ENCODE peak calls at places on chromosomes 16 and 17, in seven cellular contexts. One of them, this sample, is unnamed.

GRCh38 chr17:74430706-74431567 is 951 bp upstream of the GPRC5C start:
- DNase-seq in astrocyte of the spinal cord: peak
- DNase-seq in NCI-H1092: peak
- DNase-seq in PC-9: peak
- DNase-seq in stimulated activated CD4-positive, alpha-beta T cell treated with anti-CD3 and anti-CD28 coated beads, Interleukin-4, amount 100 ng/mL, for 4 hours: no peak
- DNase-seq in ureter: peak
- DNase-seq in HAP-1: peak
- DNase-seq in this sample: no peak

GRCh38 chr16:57882797-57883196 is 80.5 kb upstream of the KIFC3 start:
- DNase-seq in HAP-1: no peak
- DNase-seq in NCI-H1092: no peak
- DNase-seq in PC-9: no peak
- DNase-seq in stimulated activated CD4-positive, alpha-beta T cell treated with anti-CD3 and anti-CD28 coated beads, Interleukin-4, amount 100 ng/mL, for 4 hours: no peak
- DNase-seq in astrocyte of the spinal cord: peak
- DNase-seq in ureter: no peak
- DNase-seq in this sample: no peak

GRCh38 chr16:17930280-17930679 is 406.3 kb downstream of the NPIPA8 start:
- DNase-seq in NCI-H1092: no peak
- DNase-seq in ureter: no peak
- DNase-seq in PC-9: no peak
- DNase-seq in astrocyte of the spinal cord: no peak
- DNase-seq in HAP-1: no peak
- DNase-seq in stimulated activated CD4-positive, alpha-beta T cell treated with anti-CD3 and anti-CD28 coated beads, Interleukin-4, amount 100 ng/mL, for 4 hours: no peak
- DNase-seq in this sample: no peak

GRCh38 chr16:58022601-58023371 is 2.8 kb upstream of the MMP15 start:
- DNase-seq in stimulated activated CD4-positive, alpha-beta T cell treated with anti-CD3 and anti-CD28 coated beads, Interleukin-4, amount 100 ng/mL, for 4 hours: no peak
- DNase-seq in HAP-1: no peak
- DNase-seq in astrocyte of the spinal cord: peak
- DNase-seq in PC-9: no peak
- DNase-seq in NCI-H1092: peak
- DNase-seq in ureter: peak
- DNase-seq in this sample: no peak

GRCh38 chr17:48043171-48043570 is 5.0 kb upstream of the NFE2L1 start:
- DNase-seq in NCI-H1092: no peak
- DNase-seq in PC-9: no peak
- DNase-seq in stimulated activated CD4-positive, alpha-beta T cell treated with anti-CD3 and anti-CD28 coated beads, Interleukin-4, amount 100 ng/mL, for 4 hours: no peak
- DNase-seq in HAP-1: no peak
- DNase-seq in astrocyte of the spinal cord: no peak
- DNase-seq in ureter: no peak
- DNase-seq in this sample: no peak

GRCh38 chr17:51537996-51538550 is 277.7 kb downstream of the UTP18 start:
- DNase-seq in astrocyte of the spinal cord: no peak
- DNase-seq in stimulated activated CD4-positive, alpha-beta T cell treated with anti-CD3 and anti-CD28 coated beads, Interleukin-4, amount 100 ng/mL, for 4 hours: no peak
- DNase-seq in NCI-H1092: no peak
- DNase-seq in ureter: no peak
- DNase-seq in PC-9: no peak
- DNase-seq in HAP-1: no peak
- DNase-seq in this sample: no peak

GRCh38 chr16:13242201-13242600 is 340.8 kb downstream of the SHISA9 start:
- DNase-seq in HAP-1: no peak
- DNase-seq in astrocyte of the spinal cord: no peak
- DNase-seq in ureter: no peak
- DNase-seq in NCI-H1092: no peak
- DNase-seq in PC-9: no peak
- DNase-seq in stimulated activated CD4-positive, alpha-beta T cell treated with anti-CD3 and anti-CD28 coated beads, Interleukin-4, amount 100 ng/mL, for 4 hours: no peak
- DNase-seq in this sample: no peak

GRCh38 chr17:48335858-48336500 is 94.0 kb downstream of the SKAP1 start:
- DNase-seq in NCI-H1092: peak
- DNase-seq in PC-9: no peak
- DNase-seq in HAP-1: peak
- DNase-seq in stimulated activated CD4-positive, alpha-beta T cell treated with anti-CD3 and anti-CD28 coated beads, Interleukin-4, amount 100 ng/mL, for 4 hours: no peak
- DNase-seq in ureter: no peak
- DNase-seq in astrocyte of the spinal cord: peak
- DNase-seq in this sample: no peak

GRCh38 chr17:80289631-80290030 is 29.0 kb downstream of the RNF213 start:
- DNase-seq in stimulated activated CD4-positive, alpha-beta T cell treated with anti-CD3 and anti-CD28 coated beads, Interleukin-4, amount 100 ng/mL, for 4 hours: no peak
- DNase-seq in ureter: no peak
- DNase-seq in astrocyte of the spinal cord: no peak
- DNase-seq in PC-9: no peak
- DNase-seq in NCI-H1092: no peak
- DNase-seq in HAP-1: no peak
- DNase-seq in this sample: no peak

GRCh38 chr16:85173077-85173980 is 61.1 kb upstream of the CIBAR2 start:
- DNase-seq in HAP-1: no peak
- DNase-seq in stimulated activated CD4-positive, alpha-beta T cell treated with anti-CD3 and anti-CD28 coated beads, Interleukin-4, amount 100 ng/mL, for 4 hours: no peak
- DNase-seq in PC-9: no peak
- DNase-seq in astrocyte of the spinal cord: peak
- DNase-seq in ureter: no peak
- DNase-seq in NCI-H1092: no peak
- DNase-seq in this sample: no peak

GRCh38 chr17:8726951-8727555 is 17.6 kb downstream of the CCDC42 start:
- DNase-seq in stimulated activated CD4-positive, alpha-beta T cell treated with anti-CD3 and anti-CD28 coated beads, Interleukin-4, amount 100 ng/mL, for 4 hours: no peak
- DNase-seq in NCI-H1092: no peak
- DNase-seq in HAP-1: no peak
- DNase-seq in astrocyte of the spinal cord: no peak
- DNase-seq in PC-9: no peak
- DNase-seq in ureter: no peak
- DNase-seq in this sample: no peak

GRCh38 chr17:7633093-7633492 is 3.2 kb downstream of the SHBG start:
- DNase-seq in NCI-H1092: no peak
- DNase-seq in ureter: no peak
- DNase-seq in PC-9: no peak
- DNase-seq in astrocyte of the spinal cord: no peak
- DNase-seq in stimulated activated CD4-positive, alpha-beta T cell treated with anti-CD3 and anti-CD28 coated beads, Interleukin-4, amount 100 ng/mL, for 4 hours: no peak
- DNase-seq in HAP-1: no peak
- DNase-seq in this sample: no peak

GRCh38 chr16:81921415-81921814 is 89.9 kb downstream of the SDR42E1 start:
- DNase-seq in stimulated activated CD4-positive, alpha-beta T cell treated with anti-CD3 and anti-CD28 coated beads, Interleukin-4, amount 100 ng/mL, for 4 hours: no peak
- DNase-seq in astrocyte of the spinal cord: peak
- DNase-seq in NCI-H1092: no peak
- DNase-seq in PC-9: no peak
- DNase-seq in ureter: no peak
- DNase-seq in HAP-1: no peak
- DNase-seq in this sample: no peak

GRCh38 chr17:72460711-72461110 is 339.9 kb downstream of the SOX9 start:
- DNase-seq in ureter: no peak
- DNase-seq in NCI-H1092: no peak
- DNase-seq in HAP-1: no peak
- DNase-seq in stimulated activated CD4-positive, alpha-beta T cell treated with anti-CD3 and anti-CD28 coated beads, Interleukin-4, amount 100 ng/mL, for 4 hours: no peak
- DNase-seq in astrocyte of the spinal cord: no peak
- DNase-seq in PC-9: no peak
- DNase-seq in this sample: no peak

GRCh38 chr17:81511800-81512559 is 619 bp downstream of the ACTG1 start:
- DNase-seq in astrocyte of the spinal cord: no peak
- DNase-seq in NCI-H1092: no peak
- DNase-seq in HAP-1: no peak
- DNase-seq in PC-9: no peak
- DNase-seq in stimulated activated CD4-positive, alpha-beta T cell treated with anti-CD3 and anti-CD28 coated beads, Interleukin-4, amount 100 ng/mL, for 4 hours: no peak
- DNase-seq in ureter: no peak
- DNase-seq in this sample: no peak

GRCh38 chr16:14321542-14321941 is 250.4 kb downstream of the MRTFB start:
- DNase-seq in astrocyte of the spinal cord: no peak
- DNase-seq in HAP-1: no peak
- DNase-seq in PC-9: no peak
- DNase-seq in NCI-H1092: peak
- DNase-seq in ureter: no peak
- DNase-seq in stimulated activated CD4-positive, alpha-beta T cell treated with anti-CD3 and anti-CD28 coated beads, Interleukin-4, amount 100 ng/mL, for 4 hours: no peak
- DNase-seq in this sample: no peak

GRCh38 chr16:14600164-14600563 is 29.9 kb downstream of the PARN start:
- DNase-seq in NCI-H1092: no peak
- DNase-seq in HAP-1: no peak
- DNase-seq in stimulated activated CD4-positive, alpha-beta T cell treated with anti-CD3 and anti-CD28 coated beads, Interleukin-4, amount 100 ng/mL, for 4 hours: no peak
- DNase-seq in ureter: no peak
- DNase-seq in PC-9: no peak
- DNase-seq in astrocyte of the spinal cord: peak
- DNase-seq in this sample: no peak

GRCh38 chr17:40020146-40020545 is 4.9 kb downstream of the CSF3 start:
- DNase-seq in PC-9: no peak
- DNase-seq in astrocyte of the spinal cord: no peak
- DNase-seq in stimulated activated CD4-positive, alpha-beta T cell treated with anti-CD3 and anti-CD28 coated beads, Interleukin-4, amount 100 ng/mL, for 4 hours: no peak
- DNase-seq in NCI-H1092: no peak
- DNase-seq in ureter: no peak
- DNase-seq in HAP-1: no peak
- DNase-seq in this sample: no peak

GRCh38 chr16:11670171-11671131 is 2.2 kb downstream of the SNN start:
- DNase-seq in PC-9: no peak
- DNase-seq in HAP-1: no peak
- DNase-seq in stimulated activated CD4-positive, alpha-beta T cell treated with anti-CD3 and anti-CD28 coated beads, Interleukin-4, amount 100 ng/mL, for 4 hours: no peak
- DNase-seq in ureter: peak
- DNase-seq in astrocyte of the spinal cord: no peak
- DNase-seq in NCI-H1092: no peak
- DNase-seq in this sample: no peak

GRCh38 chr17:44914148-44914547 is 1.2 kb downstream of the GFAP start:
- DNase-seq in NCI-H1092: no peak
- DNase-seq in HAP-1: no peak
- DNase-seq in ureter: no peak
- DNase-seq in stimulated activated CD4-positive, alpha-beta T cell treated with anti-CD3 and anti-CD28 coated beads, Interleukin-4, amount 100 ng/mL, for 4 hours: no peak
- DNase-seq in astrocyte of the spinal cord: no peak
- DNase-seq in PC-9: no peak
- DNase-seq in this sample: no peak

GRCh38 chr17:27376637-27377547 is 79.4 kb upstream of the KSR1 start:
- DNase-seq in NCI-H1092: no peak
- DNase-seq in ureter: no peak
- DNase-seq in astrocyte of the spinal cord: peak
- DNase-seq in HAP-1: no peak
- DNase-seq in stimulated activated CD4-positive, alpha-beta T cell treated with anti-CD3 and anti-CD28 coated beads, Interleukin-4, amount 100 ng/mL, for 4 hours: no peak
- DNase-seq in PC-9: no peak
- DNase-seq in this sample: no peak

GRCh38 chr17:7916799-7917198 is 710 bp upstream of the RNF227 start:
- DNase-seq in HAP-1: no peak
- DNase-seq in ureter: no peak
- DNase-seq in NCI-H1092: no peak
- DNase-seq in PC-9: no peak
- DNase-seq in astrocyte of the spinal cord: no peak
- DNase-seq in stimulated activated CD4-positive, alpha-beta T cell treated with anti-CD3 and anti-CD28 coated beads, Interleukin-4, amount 100 ng/mL, for 4 hours: no peak
- DNase-seq in this sample: no peak

GRCh38 chr17:41403409-41404023 is 6.1 kb upstream of the KRT31 start:
- DNase-seq in PC-9: no peak
- DNase-seq in astrocyte of the spinal cord: peak
- DNase-seq in stimulated activated CD4-positive, alpha-beta T cell treated with anti-CD3 and anti-CD28 coated beads, Interleukin-4, amount 100 ng/mL, for 4 hours: no peak
- DNase-seq in HAP-1: no peak
- DNase-seq in NCI-H1092: no peak
- DNase-seq in ureter: no peak
- DNase-seq in this sample: no peak

GRCh38 chr17:63692195-63692816 is 7.6 kb downstream of the LIMD2 start:
- DNase-seq in stimulated activated CD4-positive, alpha-beta T cell treated with anti-CD3 and anti-CD28 coated beads, Interleukin-4, amount 100 ng/mL, for 4 hours: no peak
- DNase-seq in HAP-1: no peak
- DNase-seq in NCI-H1092: no peak
- DNase-seq in astrocyte of the spinal cord: no peak
- DNase-seq in PC-9: no peak
- DNase-seq in ureter: no peak
- DNase-seq in this sample: no peak

GRCh38 chr17:43175213-43176118 is 4.5 kb downstream of the NBR1 start:
- DNase-seq in HAP-1: no peak
- DNase-seq in ureter: no peak
- DNase-seq in astrocyte of the spinal cord: peak
- DNase-seq in stimulated activated CD4-positive, alpha-beta T cell treated with anti-CD3 and anti-CD28 coated beads, Interleukin-4, amount 100 ng/mL, for 4 hours: no peak
- DNase-seq in NCI-H1092: no peak
- DNase-seq in PC-9: no peak
- DNase-seq in this sample: no peak